ENCODE peak calls at places on chromosomes 6 and 20, in five cellular contexts. M is GM12878, F is H1, W is HEK293T, C is HepG2. T is an unnamed sample.

GRCh38 chr6:1063671-1064355 is 248.1 kb upstream of the FOXQ1 start:
- DNase-seq in M (no peak), F (no peak), W (no peak), C (no peak), T (no peak)

GRCh38 chr6:21599074-21599639 is 5.6 kb downstream of the SOX4 start:
- DNase-seq in M (no peak), F (no peak), W (no peak), C (no peak), T (no peak)

GRCh38 chr20:2986466-2986865 is 57.0 kb upstream of the GNRH2 start:
- DNase-seq in M (no peak), F (no peak), W (no peak), C (no peak), T (no peak)

GRCh38 chr6:66663127-66663526 is 956.1 kb upstream of the EYS start:
- DNase-seq in M (no peak), F (no peak), W (no peak), C (no peak), T (no peak)

GRCh38 chr6:41940759-41941279 is 789 bp downstream of the CCND3 start:
- DNase-seq in M (no peak), F (no peak), W (no peak), C (no peak), T (no peak)

GRCh38 chr20:50314936-50315335 is 124.3 kb downstream of the CEBPB start:
- DNase-seq in M (no peak), F (no peak), W (no peak), C (no peak), T (no peak)

GRCh38 chr20:20095114-20095872 is 43.0 kb downstream of the CFAP61 start:
- DNase-seq in M (no peak), F (no peak), W (no peak), C (no peak), T (no peak)

GRCh38 chr20:46721476-46721875 is 12.0 kb downstream of the SLC2A10 start:
- DNase-seq in M (no peak), F (no peak), W (no peak), C (no peak), T (no peak)

GRCh38 chr20:60053125-60053812 is 95.0 kb downstream of the CDH26 start:
- DNase-seq in M (no peak), F (no peak), W (no peak), C (peak; percentile 20), T (no peak)

GRCh38 chr6:53929340-53930120 is 134.7 kb downstream of the LRRC1 start:
- DNase-seq in M (no peak), F (no peak), W (no peak), C (no peak), T (no peak)

GRCh38 chr6:141969201-141969600 is 163.5 kb upstream of the GJE1 start:
- DNase-seq in M (no peak), F (no peak), W (no peak), C (no peak), T (no peak)

GRCh38 chr6:169738204-169738971 is 13.0 kb downstream of the DYNLT2 start:
- DNase-seq in M (no peak), F (no peak), W (no peak), C (no peak), T (no peak)

GRCh38 chr6:56795852-56796532 is 153.3 kb upstream of the DST start:
- DNase-seq in M (no peak), F (no peak), W (no peak), C (no peak), T (no peak)

GRCh38 chr6:15791401-15792137 is 128.7 kb upstream of the DTNBP1 start:
- DNase-seq in M (no peak), F (no peak), W (no peak), C (peak; percentile 46), T (no peak)

GRCh38 chr6:107819976-107820551 is 4.0 kb downstream of the SCML4 start:
- DNase-seq in M (no peak), F (no peak), W (peak; percentile 33), C (no peak), T (peak; percentile 59)

GRCh38 chr6:139730340-139730974 is 356.0 kb upstream of the CITED2 start:
- DNase-seq in M (no peak), F (no peak), W (no peak), C (no peak), T (no peak)

GRCh38 chr20:46683939-46684750 is 5.1 kb downstream of the TP53RK start:
- DNase-seq in M (no peak), F (no peak), W (peak; percentile 59), C (no peak), T (no peak)

GRCh38 chr6:5256952-5257351 is 3.8 kb downstream of the LYRM4 start:
- DNase-seq in M (no peak), F (no peak), W (no peak), C (no peak), T (no peak)

GRCh38 chr6:36126121-36126520 is 4.2 kb upstream of the MAPK13 start:
- DNase-seq in M (no peak), F (no peak), W (no peak), C (no peak), T (no peak)

GRCh38 chr20:1360094-1360493 is 31.2 kb upstream of the SDCBP2 start:
- DNase-seq in M (no peak), F (no peak), W (no peak), C (no peak), T (no peak)

GRCh38 chr20:45630366-45630765 is 718 bp downstream of the WFDC9 start:
- DNase-seq in M (no peak), F (no peak), W (no peak), C (no peak), T (no peak)

GRCh38 chr6:33414592-33415271 is 3.2 kb downstream of the CUTA start:
- DNase-seq in M (no peak), F (no peak), W (no peak), C (no peak), T (no peak)

GRCh38 chr6:118580585-118581419 is 32.7 kb downstream of the PLN start:
- DNase-seq in M (no peak), F (peak; percentile 15), W (peak; percentile 75), C (peak; percentile 75), T (peak; percentile 40)

GRCh38 chr20:13494019-13494418 is 144.7 kb downstream of the TASP1 start:
- DNase-seq in M (no peak), F (no peak), W (no peak), C (no peak), T (no peak)

GRCh38 chr6:35014786-35015185 is 125.7 kb downstream of the ANKS1A start:
- DNase-seq in M (no peak), F (no peak), W (no peak), C (peak; percentile 61), T (no peak)

GRCh38 chr6:160756871-160757270 is 54.8 kb downstream of the PLG start:
- DNase-seq in M (no peak), F (no peak), W (no peak), C (no peak), T (no peak)

GRCh38 chr6:137883400-137883888 is 16.4 kb downstream of the TNFAIP3 start:
- DNase-seq in M (no peak), F (no peak), W (no peak), C (no peak), T (no peak)

GRCh38 chr20:8144282-8145245 is 12.5 kb downstream of the PLCB1 start:
- DNase-seq in M (no peak), F (no peak), W (no peak), C (peak; percentile 100), T (no peak)

GRCh38 chr6:31202259-31203166 is 32.0 kb upstream of the POU5F1 start:
- DNase-seq in M (no peak), F (no peak), W (no peak), C (no peak), T (no peak)

DNA sequence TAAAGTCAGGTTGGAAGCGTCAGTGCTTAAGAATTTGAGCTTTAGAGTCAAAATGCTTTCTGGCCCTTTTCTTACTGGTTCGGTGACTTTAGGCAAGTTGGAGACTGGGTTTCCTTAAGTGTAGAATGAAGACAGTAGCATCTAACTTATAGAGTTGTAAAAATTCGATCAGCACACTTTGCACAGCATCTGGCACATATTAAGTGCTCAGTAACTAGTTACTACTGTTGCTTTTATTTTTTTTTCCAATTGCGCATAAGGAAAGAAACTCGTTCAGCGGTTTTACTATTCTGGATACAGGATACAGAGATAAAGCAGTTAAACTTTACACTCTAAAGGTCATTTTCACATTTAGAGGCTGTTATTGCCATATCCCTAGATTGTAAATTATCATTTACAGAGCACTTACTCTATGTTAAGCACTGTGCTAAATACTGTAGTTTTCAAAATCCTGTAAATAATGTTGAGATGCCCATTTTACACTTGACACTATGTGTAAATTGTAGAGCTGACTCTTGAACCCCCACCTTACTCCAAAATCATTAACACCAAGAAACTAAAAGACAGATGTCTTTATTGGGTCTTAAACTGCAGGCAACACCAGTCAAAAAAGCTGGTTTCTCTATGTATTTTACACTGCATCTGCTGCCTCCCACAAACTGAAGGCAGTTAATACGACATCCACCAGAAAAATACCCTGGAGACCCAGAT is 864 bp downstream of the ROMO1 start:
- DNase-seq in M (no peak), F (no peak), W (no peak), C (no peak), T (no peak)
- TF ChIP-seq SUZ12 in M (no peak), F (no peak), W (no peak), C (no peak), T (no peak)

DNA sequence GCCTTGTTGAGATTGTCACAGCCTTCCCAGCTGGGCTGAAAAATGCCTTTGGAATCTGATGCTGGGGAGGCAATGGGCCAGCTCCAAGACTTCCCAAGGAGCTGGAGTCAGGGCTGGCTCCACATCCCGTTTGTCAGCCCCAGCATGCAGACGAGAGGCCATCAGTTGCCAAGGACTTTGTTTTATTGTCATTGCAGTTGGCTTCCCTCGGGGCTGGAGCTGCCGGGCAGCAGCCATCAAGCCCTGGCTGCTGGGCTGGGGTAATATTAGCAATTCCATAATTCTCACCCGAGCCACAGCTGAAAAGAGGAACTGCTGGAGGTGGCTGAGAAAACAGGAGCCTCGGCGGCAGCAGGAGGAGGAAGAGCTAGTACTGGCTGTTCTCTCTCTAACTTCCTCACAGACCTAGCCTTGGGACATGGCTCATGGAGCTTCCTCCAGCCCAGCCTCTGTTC is 182.5 kb downstream of the CDC5L start:
- DNase-seq in M (no peak), F (no peak), W (no peak), C (no peak), T (peak; percentile 27)
- TF ChIP-seq SUZ12 in M (no peak), F (no peak), W (no peak), C (no peak), T (no peak)

GRCh38 chr20:58405504-58406291 is 16.7 kb downstream of the VAPB start:
- DNase-seq in M (no peak), F (no peak), W (no peak), C (no peak), T (no peak)

GRCh38 chr20:58407201-58407873 is 18.3 kb downstream of the VAPB start:
- DNase-seq in M (no peak), F (no peak), W (no peak), C (no peak), T (no peak)

GRCh38 chr20:58408603-58409246 is 19.7 kb downstream of the VAPB start:
- DNase-seq in M (no peak), F (no peak), W (no peak), C (peak; percentile 88), T (no peak)

GRCh38 chr20:58407966-58408557 is 19.0 kb downstream of the VAPB start:
- DNase-seq in M (peak; percentile 48), F (no peak), W (no peak), C (no peak), T (no peak)

GRCh38 chr20:58406422-58407001 is 17.5 kb downstream of the VAPB start:
- DNase-seq in M (no peak), F (no peak), W (no peak), C (no peak), T (no peak)
- TF ChIP-seq SUZ12 in M (no peak), F (no peak), W (no peak), C (no peak), T (no peak)

GRCh38 chr20:4736875-4737274 is 15.2 kb downstream of the PRND start:
- DNase-seq in M (no peak), F (no peak), W (no peak), C (no peak), T (no peak)
- TF ChIP-seq SUZ12 in M (no peak), F (no peak), W (no peak), C (no peak), T (no peak)

GRCh38 chr20:22686097-22686496 is 101.7 kb upstream of the FOXA2 start:
- DNase-seq in M (no peak), F (peak; percentile 33), W (peak; percentile 55), C (peak; percentile 32), T (peak; percentile 25)
- TF ChIP-seq SUZ12 in M (no peak), F (no peak), W (no peak), C (no peak), T (no peak)

T was measured in NT2/D1.